ENCODE peak calls at places on chromosomes 16 and 17, in seven cellular contexts. One of them, this sample, is unnamed. For H3K4me1, H3K9me3 and H3K36me3, the result is how much of the 10 kb centered on the place peaks cover.

GRCh38 chr16:17504050-17504449 is 33.3 kb upstream of the XYLT1 start:
- DNase-seq in small intestine: no peak
- DNase-seq in mammary epithelial cell: no peak
- DNase-seq in prostate gland: no peak
- DNase-seq in neuronal stem cell: no peak
- DNase-seq in fibroblast of lung: no peak
- DNase-seq in HCT116: no peak
- DNase-seq in this sample: no peak

GRCh38 chr17:1070411-1070810 is 73.5 kb downstream of the TIMM22 start:
- DNase-seq in small intestine: no peak
- DNase-seq in mammary epithelial cell: no peak
- DNase-seq in prostate gland: no peak
- DNase-seq in neuronal stem cell: no peak
- DNase-seq in fibroblast of lung: no peak
- DNase-seq in HCT116: no peak
- DNase-seq in this sample: no peak

GRCh38 chr16:1375298-1375640 is 23.5 kb downstream of the GNPTG start:
- DNase-seq in small intestine: no peak
- DNase-seq in mammary epithelial cell: no peak
- DNase-seq in prostate gland: no peak
- DNase-seq in neuronal stem cell: no peak
- DNase-seq in fibroblast of lung: no peak
- DNase-seq in HCT116: no peak
- DNase-seq in this sample: no peak

GRCh38 chr17:5468075-5468473 is 708 bp downstream of the DHX33 start:
- DNase-seq in small intestine: peak
- DNase-seq in mammary epithelial cell: peak
- DNase-seq in prostate gland: no peak
- DNase-seq in neuronal stem cell: no peak
- DNase-seq in fibroblast of lung: no peak
- DNase-seq in HCT116: no peak
- DNase-seq in this sample: peak

GRCh38 chr17:11935734-11936406 is 61.4 kb downstream of the ZNF18 start:
- DNase-seq in small intestine: peak
- DNase-seq in mammary epithelial cell: peak
- DNase-seq in prostate gland: peak
- DNase-seq in neuronal stem cell: peak
- DNase-seq in fibroblast of lung: peak
- DNase-seq in HCT116: peak
- DNase-seq in this sample: no peak

GRCh38 chr17:7445011-7445927 is at the start of gene CHRNB1:
- DNase-seq in small intestine: peak
- DNase-seq in mammary epithelial cell: no peak
- DNase-seq in prostate gland: no peak
- DNase-seq in neuronal stem cell: peak
- DNase-seq in fibroblast of lung: peak
- DNase-seq in HCT116: peak
- DNase-seq in this sample: no peak

GRCh38 chr17:13002761-13003453 is 14.9 kb downstream of the ELAC2 start:
- DNase-seq in small intestine: peak
- DNase-seq in mammary epithelial cell: peak
- DNase-seq in prostate gland: peak
- DNase-seq in neuronal stem cell: peak
- DNase-seq in fibroblast of lung: peak
- DNase-seq in HCT116: peak
- DNase-seq in this sample: peak

GRCh38 chr17:2198917-2199316 is 104.7 kb downstream of the SMG6 start:
- DNase-seq in small intestine: no peak
- DNase-seq in mammary epithelial cell: no peak
- DNase-seq in prostate gland: no peak
- DNase-seq in neuronal stem cell: no peak
- DNase-seq in fibroblast of lung: peak
- DNase-seq in HCT116: no peak
- DNase-seq in this sample: no peak

GRCh38 chr16:8548166-8548565 is 42.1 kb downstream of the TMEM114 start:
- DNase-seq in small intestine: peak
- DNase-seq in mammary epithelial cell: no peak
- DNase-seq in prostate gland: no peak
- DNase-seq in neuronal stem cell: no peak
- DNase-seq in fibroblast of lung: no peak
- DNase-seq in HCT116: no peak
- DNase-seq in this sample: no peak

GRCh38 chr17:66522591-66523272 is 220.3 kb downstream of the PRKCA start:
- DNase-seq in small intestine: no peak
- DNase-seq in mammary epithelial cell: peak
- DNase-seq in prostate gland: no peak
- DNase-seq in neuronal stem cell: no peak
- DNase-seq in fibroblast of lung: peak
- DNase-seq in HCT116: no peak
- DNase-seq in this sample: no peak

GRCh38 chr17:81424613-81425017 is 29.4 kb downstream of the BAHCC1 start:
- DNase-seq in small intestine: no peak
- DNase-seq in mammary epithelial cell: no peak
- DNase-seq in prostate gland: no peak
- DNase-seq in neuronal stem cell: no peak
- DNase-seq in fibroblast of lung: no peak
- DNase-seq in HCT116: no peak
- DNase-seq in this sample: no peak

GRCh38 chr17:43917348-43918025 is 10.2 kb upstream of the MPP2 start:
- DNase-seq in small intestine: peak
- DNase-seq in mammary epithelial cell: no peak
- DNase-seq in prostate gland: no peak
- DNase-seq in neuronal stem cell: no peak
- DNase-seq in fibroblast of lung: peak
- DNase-seq in HCT116: no peak
- DNase-seq in this sample: no peak

GRCh38 chr17:79785900-79786810 is 8.2 kb downstream of the CBX2 start:
- DNase-seq in small intestine: no peak
- DNase-seq in mammary epithelial cell: no peak
- DNase-seq in prostate gland: no peak
- DNase-seq in neuronal stem cell: no peak
- DNase-seq in fibroblast of lung: no peak
- DNase-seq in HCT116: no peak
- DNase-seq in this sample: no peak

GRCh38 chr16:15951852-15952251 is 2.4 kb downstream of the ABCC1 start:
- DNase-seq in small intestine: no peak
- DNase-seq in mammary epithelial cell: no peak
- DNase-seq in prostate gland: no peak
- DNase-seq in neuronal stem cell: no peak
- DNase-seq in fibroblast of lung: no peak
- DNase-seq in HCT116: no peak
- DNase-seq in this sample: no peak

GRCh38 chr17:57164814-57165213 is 79.8 kb downstream of the AKAP1 start:
- DNase-seq in small intestine: no peak
- DNase-seq in mammary epithelial cell: no peak
- DNase-seq in prostate gland: no peak
- DNase-seq in neuronal stem cell: no peak
- DNase-seq in fibroblast of lung: no peak
- DNase-seq in HCT116: no peak
- DNase-seq in this sample: no peak

GRCh38 chr16:88569614-88569984 is 604 bp upstream of the ZC3H18 start:
- DNase-seq in small intestine: peak
- DNase-seq in mammary epithelial cell: no peak
- DNase-seq in prostate gland: peak
- DNase-seq in neuronal stem cell: no peak
- DNase-seq in fibroblast of lung: peak
- DNase-seq in HCT116: no peak
- DNase-seq in this sample: no peak

GRCh38 chr16:73173396-73173795 is 125.5 kb upstream of the ZFHX3 start:
- DNase-seq in small intestine: no peak
- DNase-seq in mammary epithelial cell: no peak
- DNase-seq in prostate gland: no peak
- DNase-seq in neuronal stem cell: no peak
- DNase-seq in fibroblast of lung: peak
- DNase-seq in HCT116: no peak
- DNase-seq in this sample: no peak

GRCh38 chr16:56987692-56988091 is 1.7 kb upstream of the NLRC5 start:
- DNase-seq in small intestine: no peak
- DNase-seq in mammary epithelial cell: no peak
- DNase-seq in prostate gland: no peak
- DNase-seq in neuronal stem cell: no peak
- DNase-seq in fibroblast of lung: no peak
- DNase-seq in HCT116: no peak
- DNase-seq in this sample: no peak

GRCh38 chr17:19354123-19354522 is 8.4 kb downstream of the B9D1 start:
- DNase-seq in small intestine: no peak
- DNase-seq in mammary epithelial cell: peak
- DNase-seq in prostate gland: no peak
- DNase-seq in neuronal stem cell: no peak
- DNase-seq in fibroblast of lung: peak
- DNase-seq in HCT116: peak
- DNase-seq in this sample: no peak

GRCh38 chr16:50674831-50675230 is 6.3 kb downstream of the SNX20 start:
- DNase-seq in small intestine: no peak
- DNase-seq in mammary epithelial cell: peak
- DNase-seq in prostate gland: no peak
- DNase-seq in neuronal stem cell: no peak
- DNase-seq in fibroblast of lung: no peak
- DNase-seq in HCT116: no peak
- DNase-seq in this sample: no peak

GRCh38 chr16:16791051-16791450 is 412.1 kb downstream of the NPIPA7 start:
- DNase-seq in small intestine: no peak
- DNase-seq in mammary epithelial cell: no peak
- DNase-seq in prostate gland: no peak
- DNase-seq in neuronal stem cell: no peak
- DNase-seq in fibroblast of lung: no peak
- DNase-seq in HCT116: no peak
- DNase-seq in this sample: no peak

GRCh38 chr16:29765167-29766032 is 12.7 kb upstream of the ZG16 start:
- DNase-seq in small intestine: peak
- DNase-seq in mammary epithelial cell: no peak
- DNase-seq in prostate gland: peak
- DNase-seq in neuronal stem cell: no peak
- DNase-seq in fibroblast of lung: no peak
- DNase-seq in HCT116: peak
- DNase-seq in this sample: peak

GRCh38 chr17:49910858-49911204 is 58.2 kb upstream of the DLX4 start:
- DNase-seq in small intestine: no peak
- DNase-seq in mammary epithelial cell: no peak
- DNase-seq in prostate gland: no peak
- DNase-seq in neuronal stem cell: no peak
- DNase-seq in fibroblast of lung: no peak
- DNase-seq in HCT116: no peak
- DNase-seq in this sample: no peak

GRCh38 chr17:7851438-7852261 is 3.2 kb upstream of the TMEM88 start:
- DNase-seq in small intestine: peak
- DNase-seq in mammary epithelial cell: peak
- DNase-seq in prostate gland: peak
- DNase-seq in neuronal stem cell: peak
- DNase-seq in fibroblast of lung: peak
- DNase-seq in HCT116: no peak
- DNase-seq in this sample: peak

GRCh38 chr16:48117217-48118105 is 38.3 kb downstream of the ABCC12 start:
- DNase-seq in small intestine: peak
- DNase-seq in mammary epithelial cell: no peak
- DNase-seq in prostate gland: no peak
- DNase-seq in neuronal stem cell: peak
- DNase-seq in fibroblast of lung: no peak
- DNase-seq in HCT116: peak
- DNase-seq in this sample: peak

DNA sequence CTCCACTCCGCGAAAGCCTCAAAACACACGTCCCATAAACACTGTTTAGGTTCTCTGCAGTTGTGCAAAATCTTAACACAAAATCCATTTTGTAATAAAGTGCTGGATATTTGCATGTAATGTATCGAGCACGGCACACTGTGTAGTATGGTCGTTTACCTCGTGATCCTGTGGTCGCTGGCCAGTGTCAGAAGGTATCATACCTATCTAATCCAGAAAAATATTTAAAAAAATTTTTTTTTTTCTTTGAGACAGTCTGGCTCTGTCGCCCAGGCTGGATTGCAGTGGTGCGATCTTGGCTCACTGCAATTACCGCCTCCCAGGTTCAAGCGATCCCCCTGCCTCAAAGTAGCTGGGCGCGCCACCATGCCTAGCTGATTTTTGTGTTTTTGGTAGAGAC is 996 bp downstream of the RPL38 start:
- DNase-seq in small intestine: no peak
- DNase-seq in mammary epithelial cell: no peak
- DNase-seq in prostate gland: no peak
- DNase-seq in neuronal stem cell: no peak
- DNase-seq in fibroblast of lung: no peak
- DNase-seq in HCT116: no peak
- DNase-seq in this sample: no peak
- H3K4me1 ChIP-seq in small intestine: under half
- H3K4me1 ChIP-seq in mammary epithelial cell: under half
- H3K4me1 ChIP-seq in prostate gland: under half
- H3K4me1 ChIP-seq in neuronal stem cell: under half
- H3K4me1 ChIP-seq in fibroblast of lung: under half
- H3K4me1 ChIP-seq in HCT116: half or more
- H3K4me1 ChIP-seq in this sample: under half

DNA sequence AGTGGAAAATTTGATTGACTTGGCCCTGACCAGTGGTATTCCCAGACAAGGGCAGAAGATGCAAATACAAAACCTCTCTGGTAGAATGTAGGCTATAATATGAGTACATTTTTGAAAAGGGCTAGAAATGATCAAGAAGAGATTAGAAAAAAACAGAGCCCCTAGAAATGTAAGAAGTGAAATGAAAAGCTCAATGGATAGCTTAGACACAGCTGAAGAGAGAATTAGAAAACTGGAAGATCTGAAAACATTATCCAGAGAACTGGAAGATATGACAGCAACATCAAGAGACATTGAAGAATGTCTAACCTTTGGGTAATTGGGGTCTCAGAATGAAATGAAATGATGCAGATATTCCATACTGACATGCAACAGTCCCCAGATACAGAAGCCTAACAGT is 105.2 kb upstream of the ZNF750 start:
- DNase-seq in small intestine: no peak
- DNase-seq in mammary epithelial cell: no peak
- DNase-seq in prostate gland: no peak
- DNase-seq in neuronal stem cell: no peak
- DNase-seq in fibroblast of lung: no peak
- DNase-seq in HCT116: no peak
- DNase-seq in this sample: no peak
- H3K9me3 ChIP-seq in small intestine: under half
- H3K9me3 ChIP-seq in mammary epithelial cell: under half
- H3K9me3 ChIP-seq in prostate gland: under half
- H3K9me3 ChIP-seq in neuronal stem cell: half or more
- H3K9me3 ChIP-seq in fibroblast of lung: under half
- H3K9me3 ChIP-seq in HCT116: under half
- H3K9me3 ChIP-seq in this sample: under half

DNA sequence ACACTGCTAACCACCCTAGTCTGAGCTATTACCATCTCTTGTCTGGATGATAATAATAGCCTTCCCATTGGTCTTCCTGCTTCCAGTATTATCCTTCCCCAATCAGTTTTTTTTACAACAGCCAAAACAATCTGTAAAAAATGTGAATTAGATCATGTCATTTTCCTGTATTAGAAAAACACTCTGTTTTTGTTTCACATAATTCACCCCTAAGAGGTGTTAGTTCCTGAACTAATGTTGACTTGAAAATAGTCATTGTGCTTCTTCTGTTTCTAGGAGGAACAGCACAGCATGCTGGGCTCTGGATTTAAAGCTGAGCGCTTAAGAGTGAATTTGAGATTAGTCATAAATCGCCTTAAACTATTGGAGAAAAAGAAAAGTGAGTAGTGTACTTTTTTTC is 20.0 kb downstream of the IST1 start:
- DNase-seq in small intestine: no peak
- DNase-seq in mammary epithelial cell: no peak
- DNase-seq in prostate gland: no peak
- DNase-seq in neuronal stem cell: no peak
- DNase-seq in fibroblast of lung: no peak
- DNase-seq in HCT116: no peak
- DNase-seq in this sample: no peak
- H3K36me3 ChIP-seq in small intestine: under half
- H3K36me3 ChIP-seq in mammary epithelial cell: under half
- H3K36me3 ChIP-seq in prostate gland: under half
- H3K36me3 ChIP-seq in neuronal stem cell: under half
- H3K36me3 ChIP-seq in fibroblast of lung: under half
- H3K36me3 ChIP-seq in HCT116: under half
- H3K36me3 ChIP-seq in this sample: half or more

GRCh38 chr17:74490716-74491115 is 24.3 kb downstream of the CD300A start:
- DNase-seq in small intestine: no peak
- DNase-seq in mammary epithelial cell: no peak
- DNase-seq in prostate gland: no peak
- DNase-seq in neuronal stem cell: no peak
- DNase-seq in fibroblast of lung: no peak
- DNase-seq in HCT116: no peak
- DNase-seq in this sample: no peak
- H3K4me1 ChIP-seq in small intestine: under half
- H3K4me1 ChIP-seq in mammary epithelial cell: under half
- H3K4me1 ChIP-seq in prostate gland: under half
- H3K4me1 ChIP-seq in neuronal stem cell: under half
- H3K4me1 ChIP-seq in fibroblast of lung: under half
- H3K4me1 ChIP-seq in HCT116: under half
- H3K4me1 ChIP-seq in this sample: under half

This sample was measured in HAP-1.